ENCODE peak calls at places on chromosome 2, in five cellular contexts. One of them, this sample, is unnamed.

GRCh38 chr2:55809875-55810620 is 113.5 kb downstream of the EFEMP1 start:
- ATAC-seq in WTC11: peak
- ATAC-seq in gastroesophageal sphincter: peak
- ATAC-seq in T-helper 17 cell: no peak
- ATAC-seq in activated naive CD8-positive, alpha-beta T cell treated with anti-CD3 and anti-CD28 coated beads, Interleukin-2, amount 50 U/mL, for 24 hours: no peak
- ATAC-seq in this sample: no peak

GRCh38 chr2:160334028-160334729 is 134.1 kb upstream of the ITGB6 start:
- ATAC-seq in WTC11: no peak
- ATAC-seq in gastroesophageal sphincter: peak
- ATAC-seq in T-helper 17 cell: peak
- ATAC-seq in activated naive CD8-positive, alpha-beta T cell treated with anti-CD3 and anti-CD28 coated beads, Interleukin-2, amount 50 U/mL, for 24 hours: peak
- ATAC-seq in this sample: no peak

GRCh38 chr2:39469807-39470206 is 32.7 kb upstream of the MAP4K3 start:
- ATAC-seq in WTC11: peak
- ATAC-seq in gastroesophageal sphincter: peak
- ATAC-seq in T-helper 17 cell: no peak
- ATAC-seq in activated naive CD8-positive, alpha-beta T cell treated with anti-CD3 and anti-CD28 coated beads, Interleukin-2, amount 50 U/mL, for 24 hours: peak
- ATAC-seq in this sample: peak

GRCh38 chr2:63195310-63195709 is 144.7 kb downstream of the OTX1 start:
- ATAC-seq in WTC11: no peak
- ATAC-seq in gastroesophageal sphincter: no peak
- ATAC-seq in T-helper 17 cell: no peak
- ATAC-seq in activated naive CD8-positive, alpha-beta T cell treated with anti-CD3 and anti-CD28 coated beads, Interleukin-2, amount 50 U/mL, for 24 hours: no peak
- ATAC-seq in this sample: no peak

GRCh38 chr2:237530472-237531433 is 35.6 kb upstream of the PRLH start:
- ATAC-seq in WTC11: no peak
- ATAC-seq in gastroesophageal sphincter: no peak
- ATAC-seq in T-helper 17 cell: no peak
- ATAC-seq in activated naive CD8-positive, alpha-beta T cell treated with anti-CD3 and anti-CD28 coated beads, Interleukin-2, amount 50 U/mL, for 24 hours: no peak
- ATAC-seq in this sample: peak

GRCh38 chr2:97726311-97727064 is 13.1 kb downstream of the ZAP70 start:
- ATAC-seq in WTC11: no peak
- ATAC-seq in gastroesophageal sphincter: no peak
- ATAC-seq in T-helper 17 cell: no peak
- ATAC-seq in activated naive CD8-positive, alpha-beta T cell treated with anti-CD3 and anti-CD28 coated beads, Interleukin-2, amount 50 U/mL, for 24 hours: no peak
- ATAC-seq in this sample: no peak

GRCh38 chr2:38835990-38836389 is 39.7 kb downstream of the DHX57 start:
- ATAC-seq in WTC11: no peak
- ATAC-seq in gastroesophageal sphincter: peak
- ATAC-seq in T-helper 17 cell: peak
- ATAC-seq in activated naive CD8-positive, alpha-beta T cell treated with anti-CD3 and anti-CD28 coated beads, Interleukin-2, amount 50 U/mL, for 24 hours: peak
- ATAC-seq in this sample: peak

GRCh38 chr2:98474979-98475632 is 30.4 kb downstream of the INPP4A start:
- ATAC-seq in WTC11: peak
- ATAC-seq in gastroesophageal sphincter: no peak
- ATAC-seq in T-helper 17 cell: no peak
- ATAC-seq in activated naive CD8-positive, alpha-beta T cell treated with anti-CD3 and anti-CD28 coated beads, Interleukin-2, amount 50 U/mL, for 24 hours: no peak
- ATAC-seq in this sample: no peak

GRCh38 chr2:157158111-157158510 is 99.4 kb upstream of the GALNT5 start:
- ATAC-seq in WTC11: no peak
- ATAC-seq in gastroesophageal sphincter: no peak
- ATAC-seq in T-helper 17 cell: no peak
- ATAC-seq in activated naive CD8-positive, alpha-beta T cell treated with anti-CD3 and anti-CD28 coated beads, Interleukin-2, amount 50 U/mL, for 24 hours: no peak
- ATAC-seq in this sample: no peak

GRCh38 chr2:66853585-66853984 is 418.7 kb downstream of the MEIS1 start:
- ATAC-seq in WTC11: no peak
- ATAC-seq in gastroesophageal sphincter: peak
- ATAC-seq in T-helper 17 cell: no peak
- ATAC-seq in activated naive CD8-positive, alpha-beta T cell treated with anti-CD3 and anti-CD28 coated beads, Interleukin-2, amount 50 U/mL, for 24 hours: no peak
- ATAC-seq in this sample: no peak

GRCh38 chr2:158187908-158188307 is 86.2 kb downstream of the UPP2 start:
- ATAC-seq in WTC11: no peak
- ATAC-seq in gastroesophageal sphincter: no peak
- ATAC-seq in T-helper 17 cell: no peak
- ATAC-seq in activated naive CD8-positive, alpha-beta T cell treated with anti-CD3 and anti-CD28 coated beads, Interleukin-2, amount 50 U/mL, for 24 hours: no peak
- ATAC-seq in this sample: no peak

GRCh38 chr2:66596229-66596628 is 161.3 kb downstream of the MEIS1 start:
- ATAC-seq in WTC11: peak
- ATAC-seq in gastroesophageal sphincter: no peak
- ATAC-seq in T-helper 17 cell: no peak
- ATAC-seq in activated naive CD8-positive, alpha-beta T cell treated with anti-CD3 and anti-CD28 coated beads, Interleukin-2, amount 50 U/mL, for 24 hours: no peak
- ATAC-seq in this sample: no peak

GRCh38 chr2:73290049-73290839 is 3.1 kb downstream of the EGR4 start:
- ATAC-seq in WTC11: peak
- ATAC-seq in gastroesophageal sphincter: no peak
- ATAC-seq in T-helper 17 cell: no peak
- ATAC-seq in activated naive CD8-positive, alpha-beta T cell treated with anti-CD3 and anti-CD28 coated beads, Interleukin-2, amount 50 U/mL, for 24 hours: no peak
- ATAC-seq in this sample: no peak

GRCh38 chr2:240146141-240146561 is 5.7 kb upstream of the OTOS start:
- ATAC-seq in WTC11: no peak
- ATAC-seq in gastroesophageal sphincter: no peak
- ATAC-seq in T-helper 17 cell: no peak
- ATAC-seq in activated naive CD8-positive, alpha-beta T cell treated with anti-CD3 and anti-CD28 coated beads, Interleukin-2, amount 50 U/mL, for 24 hours: no peak
- ATAC-seq in this sample: no peak

GRCh38 chr2:128689971-128690370 is 371.3 kb upstream of the HS6ST1 start:
- ATAC-seq in WTC11: no peak
- ATAC-seq in gastroesophageal sphincter: no peak
- ATAC-seq in T-helper 17 cell: no peak
- ATAC-seq in activated naive CD8-positive, alpha-beta T cell treated with anti-CD3 and anti-CD28 coated beads, Interleukin-2, amount 50 U/mL, for 24 hours: no peak
- ATAC-seq in this sample: no peak

GRCh38 chr2:160431441-160431840 is 62.2 kb downstream of the RBMS1 start:
- ATAC-seq in WTC11: no peak
- ATAC-seq in gastroesophageal sphincter: no peak
- ATAC-seq in T-helper 17 cell: no peak
- ATAC-seq in activated naive CD8-positive, alpha-beta T cell treated with anti-CD3 and anti-CD28 coated beads, Interleukin-2, amount 50 U/mL, for 24 hours: peak
- ATAC-seq in this sample: peak

GRCh38 chr2:230877131-230877736 is 12.5 kb downstream of the ITM2C start:
- ATAC-seq in WTC11: no peak
- ATAC-seq in gastroesophageal sphincter: no peak
- ATAC-seq in T-helper 17 cell: no peak
- ATAC-seq in activated naive CD8-positive, alpha-beta T cell treated with anti-CD3 and anti-CD28 coated beads, Interleukin-2, amount 50 U/mL, for 24 hours: no peak
- ATAC-seq in this sample: no peak